ENCODE peak calls at places on chromosomes 3 and 15, in ten cellular contexts. One of them, this sample, is unnamed.

GRCh38 chr3:50405249-50405648 is 45.9 kb upstream of the TMEM115 start:
- DNase-seq in activated naive CD8-positive, alpha-beta T cell treated with anti-CD3 and anti-CD28 coated beads, Interleukin-2, amount 50 U/mL, for 24 hours: peak; percentile 20
- DNase-seq in ovary: no peak
- DNase-seq in CD4-positive, CD25-positive, alpha-beta regulatory T cell: no peak
- DNase-seq in stimulated activated naive CD8-positive, alpha-beta T cell treated with anti-CD3 and anti-CD28 coated beads, Interleukin-15, amount 100 ng/mL, for 72 hours: no peak
- DNase-seq in naive thymus-derived CD8-positive, alpha-beta T cell: no peak
- DNase-seq in non-pigmented ciliary epithelial cell: no peak
- DNase-seq in NCI-H748 treated with DMSO at 0.1 percent for 48 hours: no peak
- DNase-seq in posterior cingulate gyrus: no peak
- DNase-seq in T47D: no peak
- DNase-seq in this sample: no peak

GRCh38 chr15:100924436-100924835 is 5.3 kb downstream of the LRRK1 start:
- DNase-seq in T47D: no peak
- DNase-seq in activated naive CD8-positive, alpha-beta T cell treated with anti-CD3 and anti-CD28 coated beads, Interleukin-2, amount 50 U/mL, for 24 hours: no peak
- DNase-seq in naive thymus-derived CD8-positive, alpha-beta T cell: no peak
- DNase-seq in NCI-H748 treated with DMSO at 0.1 percent for 48 hours: no peak
- DNase-seq in non-pigmented ciliary epithelial cell: no peak
- DNase-seq in posterior cingulate gyrus: no peak
- DNase-seq in stimulated activated naive CD8-positive, alpha-beta T cell treated with anti-CD3 and anti-CD28 coated beads, Interleukin-15, amount 100 ng/mL, for 72 hours: no peak
- DNase-seq in CD4-positive, CD25-positive, alpha-beta regulatory T cell: no peak
- DNase-seq in ovary: no peak
- DNase-seq in this sample: no peak

GRCh38 chr3:8423307-8423706 is 78.3 kb upstream of the LMCD1 start:
- DNase-seq in activated naive CD8-positive, alpha-beta T cell treated with anti-CD3 and anti-CD28 coated beads, Interleukin-2, amount 50 U/mL, for 24 hours: no peak
- DNase-seq in non-pigmented ciliary epithelial cell: no peak
- DNase-seq in stimulated activated naive CD8-positive, alpha-beta T cell treated with anti-CD3 and anti-CD28 coated beads, Interleukin-15, amount 100 ng/mL, for 72 hours: no peak
- DNase-seq in posterior cingulate gyrus: no peak
- DNase-seq in ovary: no peak
- DNase-seq in NCI-H748 treated with DMSO at 0.1 percent for 48 hours: no peak
- DNase-seq in T47D: no peak
- DNase-seq in naive thymus-derived CD8-positive, alpha-beta T cell: no peak
- DNase-seq in CD4-positive, CD25-positive, alpha-beta regulatory T cell: no peak
- DNase-seq in this sample: no peak

GRCh38 chr15:59687831-59688230 is 1.3 kb downstream of the BNIP2 start:
- DNase-seq in T47D: no peak
- DNase-seq in posterior cingulate gyrus: no peak
- DNase-seq in activated naive CD8-positive, alpha-beta T cell treated with anti-CD3 and anti-CD28 coated beads, Interleukin-2, amount 50 U/mL, for 24 hours: no peak
- DNase-seq in stimulated activated naive CD8-positive, alpha-beta T cell treated with anti-CD3 and anti-CD28 coated beads, Interleukin-15, amount 100 ng/mL, for 72 hours: no peak
- DNase-seq in ovary: no peak
- DNase-seq in non-pigmented ciliary epithelial cell: no peak
- DNase-seq in CD4-positive, CD25-positive, alpha-beta regulatory T cell: peak; percentile 27
- DNase-seq in NCI-H748 treated with DMSO at 0.1 percent for 48 hours: no peak
- DNase-seq in naive thymus-derived CD8-positive, alpha-beta T cell: no peak
- DNase-seq in this sample: no peak

GRCh38 chr15:78034495-78035191 is 42.9 kb downstream of the TBC1D2B start:
- DNase-seq in non-pigmented ciliary epithelial cell: no peak
- DNase-seq in activated naive CD8-positive, alpha-beta T cell treated with anti-CD3 and anti-CD28 coated beads, Interleukin-2, amount 50 U/mL, for 24 hours: peak; percentile 82
- DNase-seq in posterior cingulate gyrus: no peak
- DNase-seq in naive thymus-derived CD8-positive, alpha-beta T cell: peak; percentile 70
- DNase-seq in stimulated activated naive CD8-positive, alpha-beta T cell treated with anti-CD3 and anti-CD28 coated beads, Interleukin-15, amount 100 ng/mL, for 72 hours: peak; percentile 62
- DNase-seq in NCI-H748 treated with DMSO at 0.1 percent for 48 hours: no peak
- DNase-seq in CD4-positive, CD25-positive, alpha-beta regulatory T cell: peak; percentile 56
- DNase-seq in T47D: no peak
- DNase-seq in ovary: no peak
- DNase-seq in this sample: no peak

GRCh38 chr3:159764211-159765024 is 224.2 kb upstream of the IL12A start:
- DNase-seq in CD4-positive, CD25-positive, alpha-beta regulatory T cell: no peak
- DNase-seq in NCI-H748 treated with DMSO at 0.1 percent for 48 hours: peak; percentile 46
- DNase-seq in ovary: peak; percentile 53
- DNase-seq in non-pigmented ciliary epithelial cell: no peak
- DNase-seq in posterior cingulate gyrus: peak; percentile 44
- DNase-seq in stimulated activated naive CD8-positive, alpha-beta T cell treated with anti-CD3 and anti-CD28 coated beads, Interleukin-15, amount 100 ng/mL, for 72 hours: peak; percentile 24
- DNase-seq in naive thymus-derived CD8-positive, alpha-beta T cell: no peak
- DNase-seq in activated naive CD8-positive, alpha-beta T cell treated with anti-CD3 and anti-CD28 coated beads, Interleukin-2, amount 50 U/mL, for 24 hours: peak; percentile 40
- DNase-seq in T47D: peak; percentile 85
- DNase-seq in this sample: peak; percentile 52

GRCh38 chr15:50315814-50316630 is 39.0 kb downstream of the GABPB1 start:
- DNase-seq in ovary: no peak
- DNase-seq in T47D: peak; percentile 4
- DNase-seq in activated naive CD8-positive, alpha-beta T cell treated with anti-CD3 and anti-CD28 coated beads, Interleukin-2, amount 50 U/mL, for 24 hours: no peak
- DNase-seq in posterior cingulate gyrus: no peak
- DNase-seq in CD4-positive, CD25-positive, alpha-beta regulatory T cell: no peak
- DNase-seq in NCI-H748 treated with DMSO at 0.1 percent for 48 hours: peak; percentile 1
- DNase-seq in naive thymus-derived CD8-positive, alpha-beta T cell: peak; percentile 41
- DNase-seq in non-pigmented ciliary epithelial cell: peak; percentile 24
- DNase-seq in stimulated activated naive CD8-positive, alpha-beta T cell treated with anti-CD3 and anti-CD28 coated beads, Interleukin-15, amount 100 ng/mL, for 72 hours: no peak
- DNase-seq in this sample: no peak

GRCh38 chr3:100155105-100155504 is 40.8 kb upstream of the FILIP1L start:
- DNase-seq in naive thymus-derived CD8-positive, alpha-beta T cell: no peak
- DNase-seq in activated naive CD8-positive, alpha-beta T cell treated with anti-CD3 and anti-CD28 coated beads, Interleukin-2, amount 50 U/mL, for 24 hours: no peak
- DNase-seq in ovary: no peak
- DNase-seq in NCI-H748 treated with DMSO at 0.1 percent for 48 hours: no peak
- DNase-seq in CD4-positive, CD25-positive, alpha-beta regulatory T cell: no peak
- DNase-seq in posterior cingulate gyrus: no peak
- DNase-seq in T47D: no peak
- DNase-seq in stimulated activated naive CD8-positive, alpha-beta T cell treated with anti-CD3 and anti-CD28 coated beads, Interleukin-15, amount 100 ng/mL, for 72 hours: no peak
- DNase-seq in non-pigmented ciliary epithelial cell: no peak
- DNase-seq in this sample: no peak

GRCh38 chr3:79490165-79491028 is 277.4 kb downstream of the ROBO1 start:
- DNase-seq in NCI-H748 treated with DMSO at 0.1 percent for 48 hours: no peak
- DNase-seq in ovary: peak; percentile 78
- DNase-seq in activated naive CD8-positive, alpha-beta T cell treated with anti-CD3 and anti-CD28 coated beads, Interleukin-2, amount 50 U/mL, for 24 hours: no peak
- DNase-seq in stimulated activated naive CD8-positive, alpha-beta T cell treated with anti-CD3 and anti-CD28 coated beads, Interleukin-15, amount 100 ng/mL, for 72 hours: no peak
- DNase-seq in T47D: no peak
- DNase-seq in posterior cingulate gyrus: no peak
- DNase-seq in naive thymus-derived CD8-positive, alpha-beta T cell: no peak
- DNase-seq in CD4-positive, CD25-positive, alpha-beta regulatory T cell: no peak
- DNase-seq in non-pigmented ciliary epithelial cell: peak; percentile 24
- DNase-seq in this sample: no peak

GRCh38 chr3:188673509-188674239 is 498.1 kb upstream of the TPRG1 start:
- DNase-seq in naive thymus-derived CD8-positive, alpha-beta T cell: no peak
- DNase-seq in non-pigmented ciliary epithelial cell: peak; percentile 78
- DNase-seq in posterior cingulate gyrus: no peak
- DNase-seq in CD4-positive, CD25-positive, alpha-beta regulatory T cell: no peak
- DNase-seq in T47D: no peak
- DNase-seq in activated naive CD8-positive, alpha-beta T cell treated with anti-CD3 and anti-CD28 coated beads, Interleukin-2, amount 50 U/mL, for 24 hours: no peak
- DNase-seq in ovary: no peak
- DNase-seq in NCI-H748 treated with DMSO at 0.1 percent for 48 hours: no peak
- DNase-seq in stimulated activated naive CD8-positive, alpha-beta T cell treated with anti-CD3 and anti-CD28 coated beads, Interleukin-15, amount 100 ng/mL, for 72 hours: no peak
- DNase-seq in this sample: no peak

GRCh38 chr3:36734742-36735141 is 29.6 kb downstream of the DCLK3 start:
- DNase-seq in posterior cingulate gyrus: no peak
- DNase-seq in ovary: no peak
- DNase-seq in NCI-H748 treated with DMSO at 0.1 percent for 48 hours: no peak
- DNase-seq in stimulated activated naive CD8-positive, alpha-beta T cell treated with anti-CD3 and anti-CD28 coated beads, Interleukin-15, amount 100 ng/mL, for 72 hours: no peak
- DNase-seq in naive thymus-derived CD8-positive, alpha-beta T cell: no peak
- DNase-seq in T47D: no peak
- DNase-seq in activated naive CD8-positive, alpha-beta T cell treated with anti-CD3 and anti-CD28 coated beads, Interleukin-2, amount 50 U/mL, for 24 hours: no peak
- DNase-seq in CD4-positive, CD25-positive, alpha-beta regulatory T cell: no peak
- DNase-seq in non-pigmented ciliary epithelial cell: no peak
- DNase-seq in this sample: no peak

GRCh38 chr15:81394609-81395008 is 20.6 kb upstream of the TMC3 start:
- DNase-seq in non-pigmented ciliary epithelial cell: no peak
- DNase-seq in activated naive CD8-positive, alpha-beta T cell treated with anti-CD3 and anti-CD28 coated beads, Interleukin-2, amount 50 U/mL, for 24 hours: no peak
- DNase-seq in T47D: no peak
- DNase-seq in NCI-H748 treated with DMSO at 0.1 percent for 48 hours: no peak
- DNase-seq in naive thymus-derived CD8-positive, alpha-beta T cell: no peak
- DNase-seq in posterior cingulate gyrus: no peak
- DNase-seq in CD4-positive, CD25-positive, alpha-beta regulatory T cell: no peak
- DNase-seq in ovary: no peak
- DNase-seq in stimulated activated naive CD8-positive, alpha-beta T cell treated with anti-CD3 and anti-CD28 coated beads, Interleukin-15, amount 100 ng/mL, for 72 hours: no peak
- DNase-seq in this sample: no peak

GRCh38 chr3:194879126-194879887 is 193.6 kb downstream of the FAM43A start:
- DNase-seq in non-pigmented ciliary epithelial cell: no peak
- DNase-seq in naive thymus-derived CD8-positive, alpha-beta T cell: no peak
- DNase-seq in NCI-H748 treated with DMSO at 0.1 percent for 48 hours: no peak
- DNase-seq in activated naive CD8-positive, alpha-beta T cell treated with anti-CD3 and anti-CD28 coated beads, Interleukin-2, amount 50 U/mL, for 24 hours: no peak
- DNase-seq in T47D: no peak
- DNase-seq in ovary: peak; percentile 49
- DNase-seq in CD4-positive, CD25-positive, alpha-beta regulatory T cell: no peak
- DNase-seq in posterior cingulate gyrus: no peak
- DNase-seq in stimulated activated naive CD8-positive, alpha-beta T cell treated with anti-CD3 and anti-CD28 coated beads, Interleukin-15, amount 100 ng/mL, for 72 hours: no peak
- DNase-seq in this sample: no peak

GRCh38 chr3:98800401-98800800 is 37.3 kb downstream of the ST3GAL6 start:
- DNase-seq in T47D: no peak
- DNase-seq in ovary: no peak
- DNase-seq in naive thymus-derived CD8-positive, alpha-beta T cell: no peak
- DNase-seq in posterior cingulate gyrus: no peak
- DNase-seq in activated naive CD8-positive, alpha-beta T cell treated with anti-CD3 and anti-CD28 coated beads, Interleukin-2, amount 50 U/mL, for 24 hours: no peak
- DNase-seq in NCI-H748 treated with DMSO at 0.1 percent for 48 hours: no peak
- DNase-seq in non-pigmented ciliary epithelial cell: no peak
- DNase-seq in CD4-positive, CD25-positive, alpha-beta regulatory T cell: no peak
- DNase-seq in stimulated activated naive CD8-positive, alpha-beta T cell treated with anti-CD3 and anti-CD28 coated beads, Interleukin-15, amount 100 ng/mL, for 72 hours: no peak
- DNase-seq in this sample: no peak

GRCh38 chr3:71371282-71371681 is 212.2 kb downstream of the FOXP1 start:
- DNase-seq in non-pigmented ciliary epithelial cell: no peak
- DNase-seq in naive thymus-derived CD8-positive, alpha-beta T cell: no peak
- DNase-seq in ovary: no peak
- DNase-seq in activated naive CD8-positive, alpha-beta T cell treated with anti-CD3 and anti-CD28 coated beads, Interleukin-2, amount 50 U/mL, for 24 hours: no peak
- DNase-seq in T47D: no peak
- DNase-seq in posterior cingulate gyrus: no peak
- DNase-seq in stimulated activated naive CD8-positive, alpha-beta T cell treated with anti-CD3 and anti-CD28 coated beads, Interleukin-15, amount 100 ng/mL, for 72 hours: no peak
- DNase-seq in CD4-positive, CD25-positive, alpha-beta regulatory T cell: no peak
- DNase-seq in NCI-H748 treated with DMSO at 0.1 percent for 48 hours: no peak
- DNase-seq in this sample: no peak

GRCh38 chr3:55857635-55858034 is 370.5 kb upstream of the WNT5A start:
- DNase-seq in activated naive CD8-positive, alpha-beta T cell treated with anti-CD3 and anti-CD28 coated beads, Interleukin-2, amount 50 U/mL, for 24 hours: no peak
- DNase-seq in CD4-positive, CD25-positive, alpha-beta regulatory T cell: no peak
- DNase-seq in posterior cingulate gyrus: no peak
- DNase-seq in stimulated activated naive CD8-positive, alpha-beta T cell treated with anti-CD3 and anti-CD28 coated beads, Interleukin-15, amount 100 ng/mL, for 72 hours: no peak
- DNase-seq in naive thymus-derived CD8-positive, alpha-beta T cell: no peak
- DNase-seq in T47D: no peak
- DNase-seq in ovary: no peak
- DNase-seq in NCI-H748 treated with DMSO at 0.1 percent for 48 hours: no peak
- DNase-seq in non-pigmented ciliary epithelial cell: no peak
- DNase-seq in this sample: no peak

GRCh38 chr3:123015596-123015995 is 12.0 kb downstream of the SEMA5B start:
- DNase-seq in posterior cingulate gyrus: no peak
- DNase-seq in activated naive CD8-positive, alpha-beta T cell treated with anti-CD3 and anti-CD28 coated beads, Interleukin-2, amount 50 U/mL, for 24 hours: no peak
- DNase-seq in NCI-H748 treated with DMSO at 0.1 percent for 48 hours: no peak
- DNase-seq in naive thymus-derived CD8-positive, alpha-beta T cell: no peak
- DNase-seq in T47D: no peak
- DNase-seq in non-pigmented ciliary epithelial cell: no peak
- DNase-seq in ovary: no peak
- DNase-seq in CD4-positive, CD25-positive, alpha-beta regulatory T cell: no peak
- DNase-seq in stimulated activated naive CD8-positive, alpha-beta T cell treated with anti-CD3 and anti-CD28 coated beads, Interleukin-15, amount 100 ng/mL, for 72 hours: no peak
- DNase-seq in this sample: no peak

GRCh38 chr3:57616233-57616632 is 19.1 kb upstream of the ARF4 start:
- DNase-seq in T47D: no peak
- DNase-seq in posterior cingulate gyrus: no peak
- DNase-seq in activated naive CD8-positive, alpha-beta T cell treated with anti-CD3 and anti-CD28 coated beads, Interleukin-2, amount 50 U/mL, for 24 hours: no peak
- DNase-seq in ovary: no peak
- DNase-seq in stimulated activated naive CD8-positive, alpha-beta T cell treated with anti-CD3 and anti-CD28 coated beads, Interleukin-15, amount 100 ng/mL, for 72 hours: no peak
- DNase-seq in non-pigmented ciliary epithelial cell: no peak
- DNase-seq in NCI-H748 treated with DMSO at 0.1 percent for 48 hours: no peak
- DNase-seq in CD4-positive, CD25-positive, alpha-beta regulatory T cell: no peak
- DNase-seq in naive thymus-derived CD8-positive, alpha-beta T cell: no peak
- DNase-seq in this sample: no peak

GRCh38 chr3:12615263-12615662 is 48.7 kb downstream of the RAF1 start:
- DNase-seq in CD4-positive, CD25-positive, alpha-beta regulatory T cell: no peak
- DNase-seq in naive thymus-derived CD8-positive, alpha-beta T cell: no peak
- DNase-seq in non-pigmented ciliary epithelial cell: no peak
- DNase-seq in NCI-H748 treated with DMSO at 0.1 percent for 48 hours: no peak
- DNase-seq in stimulated activated naive CD8-positive, alpha-beta T cell treated with anti-CD3 and anti-CD28 coated beads, Interleukin-15, amount 100 ng/mL, for 72 hours: no peak
- DNase-seq in ovary: no peak
- DNase-seq in activated naive CD8-positive, alpha-beta T cell treated with anti-CD3 and anti-CD28 coated beads, Interleukin-2, amount 50 U/mL, for 24 hours: no peak
- DNase-seq in T47D: no peak
- DNase-seq in posterior cingulate gyrus: no peak
- DNase-seq in this sample: no peak

GRCh38 chr15:81410318-81410753 is 36.3 kb upstream of the TMC3 start:
- DNase-seq in T47D: peak; percentile 57
- DNase-seq in stimulated activated naive CD8-positive, alpha-beta T cell treated with anti-CD3 and anti-CD28 coated beads, Interleukin-15, amount 100 ng/mL, for 72 hours: peak; percentile 31
- DNase-seq in activated naive CD8-positive, alpha-beta T cell treated with anti-CD3 and anti-CD28 coated beads, Interleukin-2, amount 50 U/mL, for 24 hours: no peak
- DNase-seq in ovary: peak; percentile 41
- DNase-seq in non-pigmented ciliary epithelial cell: peak; percentile 31
- DNase-seq in CD4-positive, CD25-positive, alpha-beta regulatory T cell: no peak
- DNase-seq in naive thymus-derived CD8-positive, alpha-beta T cell: peak; percentile 50
- DNase-seq in posterior cingulate gyrus: peak; percentile 47
- DNase-seq in NCI-H748 treated with DMSO at 0.1 percent for 48 hours: peak; percentile 34
- DNase-seq in this sample: peak; percentile 36